ENCODE peak calls at places on chromosomes 2 and 18, in seven cellular contexts. A is fibroblast of mammary gland; C is stimulated activated CD4-positive, alpha-beta T cell treated with anti-CD3 and anti-CD28 coated beads, Interleukin-15, amount 100 ng/mL, for 24 hours; R is GM13977; F is NCI-H1694 treated with DMSO at 0.1 percent for 48 hours; U is ureter; L is amniotic stem cell. W is an unnamed sample.

GRCh38 chr2:143525006-143525405 is 395.8 kb downstream of the ARHGAP15 start:
- DNase-seq in A (peak), C (no peak), R (no peak), F (no peak), U (no peak), L (no peak), W (no peak)

GRCh38 chr2:67156796-67157195 is 240.3 kb upstream of the ETAA1 start:
- DNase-seq in A (no peak), C (no peak), R (no peak), F (no peak), U (no peak), L (no peak), W (no peak)

GRCh38 chr18:11830585-11830984 is 20.6 kb upstream of the CHMP1B start:
- DNase-seq in A (no peak), C (no peak), R (no peak), F (no peak), U (no peak), L (no peak), W (no peak)

GRCh38 chr18:75161629-75162028 is 47.3 kb downstream of the PTGR3 start:
- DNase-seq in A (no peak), C (peak), R (peak), F (no peak), U (peak), L (no peak), W (no peak)

GRCh38 chr2:166573393-166573792 is 79.3 kb upstream of the SCN7A start:
- DNase-seq in A (peak), C (no peak), R (no peak), F (no peak), U (no peak), L (no peak), W (no peak)

GRCh38 chr2:165202230-165202629 is 1.6 kb downstream of the SCN3A start:
- DNase-seq in A (no peak), C (no peak), R (no peak), F (no peak), U (no peak), L (no peak), W (no peak)

GRCh38 chr18:47919916-47920315 is 10.5 kb downstream of the SMAD2 start:
- DNase-seq in A (no peak), C (no peak), R (no peak), F (no peak), U (no peak), L (no peak), W (no peak)

GRCh38 chr2:23404426-23404825 is 19.4 kb downstream of the KLHL29 start:
- DNase-seq in A (peak), C (no peak), R (peak), F (peak), U (peak), L (peak), W (peak)

GRCh38 chr2:176419591-176420071 is 150.4 kb downstream of the MTX2 start:
- DNase-seq in A (peak), C (no peak), R (no peak), F (no peak), U (no peak), L (no peak), W (no peak)

GRCh38 chr2:132276571-132276981 is 114.8 kb upstream of the ANKRD30BL start:
- DNase-seq in A (no peak), C (no peak), R (no peak), F (no peak), U (no peak), L (no peak), W (no peak)

GRCh38 chr2:175233135-175233719 is 51.7 kb upstream of the ATP5MC3 start:
- DNase-seq in A (peak), C (no peak), R (no peak), F (no peak), U (no peak), L (no peak), W (no peak)

GRCh38 chr2:60826126-60826525 is 55.2 kb upstream of the REL start:
- DNase-seq in A (peak), C (no peak), R (no peak), F (no peak), U (no peak), L (no peak), W (no peak)

GRCh38 chr2:176147790-176148496 is 3.4 kb upstream of the HOXD4 start:
- DNase-seq in A (no peak), C (no peak), R (no peak), F (no peak), U (peak), L (no peak), W (no peak)

GRCh38 chr2:121721926-121722325 is 14.7 kb downstream of the NIFK start:
- DNase-seq in A (peak), C (peak), R (no peak), F (no peak), U (no peak), L (peak), W (no peak)

GRCh38 chr18:47996091-47996541 is 65.7 kb upstream of the SMAD2 start:
- DNase-seq in A (peak), C (no peak), R (no peak), F (no peak), U (no peak), L (no peak), W (peak)

GRCh38 chr2:97645112-97645699 is 656 bp upstream of the COX5B start:
- DNase-seq in A (no peak), C (no peak), R (peak), F (no peak), U (no peak), L (no peak), W (no peak)

GRCh38 chr18:55343396-55344073 is 244.5 kb downstream of the TCF4 start:
- DNase-seq in A (peak), C (no peak), R (no peak), F (peak), U (no peak), L (no peak), W (no peak)

GRCh38 chr2:145931836-145932352 is 1412.0 kb upstream of the ZEB2 start:
- DNase-seq in A (no peak), C (no peak), R (no peak), F (no peak), U (no peak), L (no peak), W (no peak)

GRCh38 chr2:47069628-47070154 is 85.4 kb downstream of the STPG4 start:
- DNase-seq in A (no peak), C (no peak), R (no peak), F (no peak), U (peak), L (no peak), W (no peak)

GRCh38 chr2:217593732-217594131 is 409.1 kb downstream of the TNS1 start:
- DNase-seq in A (no peak), C (no peak), R (no peak), F (no peak), U (no peak), L (no peak), W (no peak)

GRCh38 chr2:181764095-181764963 is 84.0 kb upstream of the NEUROD1 start:
- DNase-seq in A (no peak), C (no peak), R (no peak), F (no peak), U (no peak), L (no peak), W (no peak)

GRCh38 chr2:27075219-27075871 is 3.1 kb upstream of the EMILIN1 start:
- DNase-seq in A (no peak), C (peak), R (no peak), F (peak), U (no peak), L (no peak), W (no peak)

GRCh38 chr2:121211689-121212151 is 73.3 kb downstream of the TFCP2L1 start:
- DNase-seq in A (no peak), C (no peak), R (no peak), F (no peak), U (no peak), L (no peak), W (no peak)

GRCh38 chr2:49224426-49225010 is 70.2 kb upstream of the FSHR start:
- DNase-seq in A (no peak), C (no peak), R (no peak), F (no peak), U (no peak), L (no peak), W (no peak)

GRCh38 chr2:179340678-179341077 is 76.0 kb upstream of the SESTD1 start:
- DNase-seq in A (peak), C (no peak), R (no peak), F (peak), U (no peak), L (no peak), W (no peak)

W was measured in NCI-H2171.